ENCODE peak calls at places on chromosomes 12 and 14, in four cellular contexts. One of them, this sample, is unnamed.

GRCh38 chr12:52627395-52628110 is 9.2 kb upstream of the KRT73 start:
- DNase-seq in stimulated activated naive CD8-positive, alpha-beta T cell treated with anti-CD3 and anti-CD28 coated beads, Interleukin-15, amount 100 ng/mL, for 72 hours: no peak
- DNase-seq in LoVo: no peak
- DNase-seq in NCI-H748 treated with DMSO at 0.1 percent for 48 hours: peak
- DNase-seq in this sample: no peak

GRCh38 chr12:11795910-11796459 is 146.5 kb downstream of the ETV6 start:
- DNase-seq in stimulated activated naive CD8-positive, alpha-beta T cell treated with anti-CD3 and anti-CD28 coated beads, Interleukin-15, amount 100 ng/mL, for 72 hours: no peak
- DNase-seq in LoVo: peak
- DNase-seq in NCI-H748 treated with DMSO at 0.1 percent for 48 hours: no peak
- DNase-seq in this sample: no peak

GRCh38 chr12:46269429-46270241 is 792 bp upstream of the SLC38A1 start:
- DNase-seq in stimulated activated naive CD8-positive, alpha-beta T cell treated with anti-CD3 and anti-CD28 coated beads, Interleukin-15, amount 100 ng/mL, for 72 hours: peak
- DNase-seq in LoVo: peak
- DNase-seq in NCI-H748 treated with DMSO at 0.1 percent for 48 hours: peak
- DNase-seq in this sample: no peak

GRCh38 chr14:76115010-76115422 is 36.7 kb upstream of the GPATCH2L start:
- DNase-seq in stimulated activated naive CD8-positive, alpha-beta T cell treated with anti-CD3 and anti-CD28 coated beads, Interleukin-15, amount 100 ng/mL, for 72 hours: no peak
- DNase-seq in LoVo: no peak
- DNase-seq in NCI-H748 treated with DMSO at 0.1 percent for 48 hours: no peak
- DNase-seq in this sample: no peak

GRCh38 chr14:67487937-67488893 is at the start of gene TMEM229B:
- DNase-seq in stimulated activated naive CD8-positive, alpha-beta T cell treated with anti-CD3 and anti-CD28 coated beads, Interleukin-15, amount 100 ng/mL, for 72 hours: peak
- DNase-seq in LoVo: peak
- DNase-seq in NCI-H748 treated with DMSO at 0.1 percent for 48 hours: no peak
- DNase-seq in this sample: peak

GRCh38 chr12:21239866-21240265 is 94.9 kb downstream of the SLCO1A2 start:
- DNase-seq in stimulated activated naive CD8-positive, alpha-beta T cell treated with anti-CD3 and anti-CD28 coated beads, Interleukin-15, amount 100 ng/mL, for 72 hours: no peak
- DNase-seq in LoVo: no peak
- DNase-seq in NCI-H748 treated with DMSO at 0.1 percent for 48 hours: no peak
- DNase-seq in this sample: no peak

GRCh38 chr14:103292426-103293374 is 41.3 kb upstream of the EIF5 start:
- DNase-seq in stimulated activated naive CD8-positive, alpha-beta T cell treated with anti-CD3 and anti-CD28 coated beads, Interleukin-15, amount 100 ng/mL, for 72 hours: peak
- DNase-seq in LoVo: peak
- DNase-seq in NCI-H748 treated with DMSO at 0.1 percent for 48 hours: peak
- DNase-seq in this sample: peak

GRCh38 chr14:45766247-45766646 is 513.2 kb upstream of the MIS18BP1 start:
- DNase-seq in stimulated activated naive CD8-positive, alpha-beta T cell treated with anti-CD3 and anti-CD28 coated beads, Interleukin-15, amount 100 ng/mL, for 72 hours: no peak
- DNase-seq in LoVo: no peak
- DNase-seq in NCI-H748 treated with DMSO at 0.1 percent for 48 hours: no peak
- DNase-seq in this sample: no peak

GRCh38 chr14:79842270-79842669 is 369.0 kb downstream of the DIO2 start:
- DNase-seq in stimulated activated naive CD8-positive, alpha-beta T cell treated with anti-CD3 and anti-CD28 coated beads, Interleukin-15, amount 100 ng/mL, for 72 hours: no peak
- DNase-seq in LoVo: no peak
- DNase-seq in NCI-H748 treated with DMSO at 0.1 percent for 48 hours: no peak
- DNase-seq in this sample: no peak

GRCh38 chr12:70052931-70053497 is 190.2 kb upstream of the CNOT2 start:
- DNase-seq in stimulated activated naive CD8-positive, alpha-beta T cell treated with anti-CD3 and anti-CD28 coated beads, Interleukin-15, amount 100 ng/mL, for 72 hours: no peak
- DNase-seq in LoVo: peak
- DNase-seq in NCI-H748 treated with DMSO at 0.1 percent for 48 hours: no peak
- DNase-seq in this sample: no peak

GRCh38 chr12:93231938-93232337 is 145.8 kb upstream of the NUDT4 start:
- DNase-seq in stimulated activated naive CD8-positive, alpha-beta T cell treated with anti-CD3 and anti-CD28 coated beads, Interleukin-15, amount 100 ng/mL, for 72 hours: no peak
- DNase-seq in LoVo: no peak
- DNase-seq in NCI-H748 treated with DMSO at 0.1 percent for 48 hours: no peak
- DNase-seq in this sample: no peak

GRCh38 chr14:105364100-105364708 is 34.1 kb upstream of the TEX22 start:
- DNase-seq in stimulated activated naive CD8-positive, alpha-beta T cell treated with anti-CD3 and anti-CD28 coated beads, Interleukin-15, amount 100 ng/mL, for 72 hours: no peak
- DNase-seq in LoVo: no peak
- DNase-seq in NCI-H748 treated with DMSO at 0.1 percent for 48 hours: peak
- DNase-seq in this sample: no peak

GRCh38 chr14:75844486-75844885 is 137.3 kb downstream of the TGFB3 start:
- DNase-seq in stimulated activated naive CD8-positive, alpha-beta T cell treated with anti-CD3 and anti-CD28 coated beads, Interleukin-15, amount 100 ng/mL, for 72 hours: no peak
- DNase-seq in LoVo: no peak
- DNase-seq in NCI-H748 treated with DMSO at 0.1 percent for 48 hours: no peak
- DNase-seq in this sample: no peak

GRCh38 chr14:68651652-68652432 is 141.0 kb downstream of the ZFP36L1 start:
- DNase-seq in stimulated activated naive CD8-positive, alpha-beta T cell treated with anti-CD3 and anti-CD28 coated beads, Interleukin-15, amount 100 ng/mL, for 72 hours: no peak
- DNase-seq in LoVo: no peak
- DNase-seq in NCI-H748 treated with DMSO at 0.1 percent for 48 hours: no peak
- DNase-seq in this sample: no peak

GRCh38 chr14:44988694-44989093 is 26.7 kb downstream of the TOGARAM1 start:
- DNase-seq in stimulated activated naive CD8-positive, alpha-beta T cell treated with anti-CD3 and anti-CD28 coated beads, Interleukin-15, amount 100 ng/mL, for 72 hours: no peak
- DNase-seq in LoVo: no peak
- DNase-seq in NCI-H748 treated with DMSO at 0.1 percent for 48 hours: no peak
- DNase-seq in this sample: no peak

GRCh38 chr14:79056879-79057278 is 886.7 kb downstream of the NRXN3 start:
- DNase-seq in stimulated activated naive CD8-positive, alpha-beta T cell treated with anti-CD3 and anti-CD28 coated beads, Interleukin-15, amount 100 ng/mL, for 72 hours: no peak
- DNase-seq in LoVo: no peak
- DNase-seq in NCI-H748 treated with DMSO at 0.1 percent for 48 hours: no peak
- DNase-seq in this sample: no peak

GRCh38 chr14:48504921-48505320 is 829.5 kb upstream of the MDGA2 start:
- DNase-seq in stimulated activated naive CD8-positive, alpha-beta T cell treated with anti-CD3 and anti-CD28 coated beads, Interleukin-15, amount 100 ng/mL, for 72 hours: no peak
- DNase-seq in LoVo: no peak
- DNase-seq in NCI-H748 treated with DMSO at 0.1 percent for 48 hours: no peak
- DNase-seq in this sample: no peak

GRCh38 chr12:4664111-4664510 is 15.2 kb downstream of the NDUFA9 start:
- DNase-seq in stimulated activated naive CD8-positive, alpha-beta T cell treated with anti-CD3 and anti-CD28 coated beads, Interleukin-15, amount 100 ng/mL, for 72 hours: no peak
- DNase-seq in LoVo: peak
- DNase-seq in NCI-H748 treated with DMSO at 0.1 percent for 48 hours: no peak
- DNase-seq in this sample: no peak

GRCh38 chr14:22164616-22165015 is 424.4 kb downstream of the DAD1 start:
- DNase-seq in stimulated activated naive CD8-positive, alpha-beta T cell treated with anti-CD3 and anti-CD28 coated beads, Interleukin-15, amount 100 ng/mL, for 72 hours: no peak
- DNase-seq in LoVo: no peak
- DNase-seq in NCI-H748 treated with DMSO at 0.1 percent for 48 hours: no peak
- DNase-seq in this sample: no peak

GRCh38 chr12:50505386-50505827 is 622 bp downstream of the DIP2B start:
- DNase-seq in stimulated activated naive CD8-positive, alpha-beta T cell treated with anti-CD3 and anti-CD28 coated beads, Interleukin-15, amount 100 ng/mL, for 72 hours: no peak
- DNase-seq in LoVo: no peak
- DNase-seq in NCI-H748 treated with DMSO at 0.1 percent for 48 hours: no peak
- DNase-seq in this sample: peak

GRCh38 chr12:73726881-73727280 is 810.8 kb upstream of the ATXN7L3B start:
- DNase-seq in stimulated activated naive CD8-positive, alpha-beta T cell treated with anti-CD3 and anti-CD28 coated beads, Interleukin-15, amount 100 ng/mL, for 72 hours: no peak
- DNase-seq in LoVo: no peak
- DNase-seq in NCI-H748 treated with DMSO at 0.1 percent for 48 hours: no peak
- DNase-seq in this sample: no peak

GRCh38 chr14:104925214-104925899 is 678 bp downstream of the PLD4 start:
- DNase-seq in stimulated activated naive CD8-positive, alpha-beta T cell treated with anti-CD3 and anti-CD28 coated beads, Interleukin-15, amount 100 ng/mL, for 72 hours: no peak
- DNase-seq in LoVo: no peak
- DNase-seq in NCI-H748 treated with DMSO at 0.1 percent for 48 hours: no peak
- DNase-seq in this sample: no peak

GRCh38 chr14:62117718-62118164 is 355.5 kb downstream of the SNAPC1 start:
- DNase-seq in stimulated activated naive CD8-positive, alpha-beta T cell treated with anti-CD3 and anti-CD28 coated beads, Interleukin-15, amount 100 ng/mL, for 72 hours: no peak
- DNase-seq in LoVo: no peak
- DNase-seq in NCI-H748 treated with DMSO at 0.1 percent for 48 hours: peak
- DNase-seq in this sample: no peak

GRCh38 chr14:37787879-37788494 is 192.6 kb downstream of the TTC6 start:
- DNase-seq in stimulated activated naive CD8-positive, alpha-beta T cell treated with anti-CD3 and anti-CD28 coated beads, Interleukin-15, amount 100 ng/mL, for 72 hours: no peak
- DNase-seq in LoVo: no peak
- DNase-seq in NCI-H748 treated with DMSO at 0.1 percent for 48 hours: no peak
- DNase-seq in this sample: no peak

GRCh38 chr12:57852195-57852594 is 5.7 kb upstream of the CTDSP2 start:
- DNase-seq in stimulated activated naive CD8-positive, alpha-beta T cell treated with anti-CD3 and anti-CD28 coated beads, Interleukin-15, amount 100 ng/mL, for 72 hours: no peak
- DNase-seq in LoVo: no peak
- DNase-seq in NCI-H748 treated with DMSO at 0.1 percent for 48 hours: no peak
- DNase-seq in this sample: peak

GRCh38 chr14:52267501-52268190 is at the start of gene PTGDR:
- DNase-seq in stimulated activated naive CD8-positive, alpha-beta T cell treated with anti-CD3 and anti-CD28 coated beads, Interleukin-15, amount 100 ng/mL, for 72 hours: peak
- DNase-seq in LoVo: no peak
- DNase-seq in NCI-H748 treated with DMSO at 0.1 percent for 48 hours: no peak
- DNase-seq in this sample: no peak

GRCh38 chr14:93994919-93995682 is 2.0 kb upstream of the CCDC197 start:
- DNase-seq in stimulated activated naive CD8-positive, alpha-beta T cell treated with anti-CD3 and anti-CD28 coated beads, Interleukin-15, amount 100 ng/mL, for 72 hours: peak
- DNase-seq in LoVo: no peak
- DNase-seq in NCI-H748 treated with DMSO at 0.1 percent for 48 hours: no peak
- DNase-seq in this sample: peak

GRCh38 chr12:132259364-132259871 is 70.0 kb downstream of the GALNT9 start:
- DNase-seq in stimulated activated naive CD8-positive, alpha-beta T cell treated with anti-CD3 and anti-CD28 coated beads, Interleukin-15, amount 100 ng/mL, for 72 hours: no peak
- DNase-seq in LoVo: no peak
- DNase-seq in NCI-H748 treated with DMSO at 0.1 percent for 48 hours: no peak
- DNase-seq in this sample: no peak

GRCh38 chr14:36981832-36982528 is 190.4 kb downstream of the SLC25A21 start:
- DNase-seq in stimulated activated naive CD8-positive, alpha-beta T cell treated with anti-CD3 and anti-CD28 coated beads, Interleukin-15, amount 100 ng/mL, for 72 hours: no peak
- DNase-seq in LoVo: peak
- DNase-seq in NCI-H748 treated with DMSO at 0.1 percent for 48 hours: no peak
- DNase-seq in this sample: no peak

GRCh38 chr12:29492884-29493283 is 4.6 kb downstream of the OVCH1 start:
- DNase-seq in stimulated activated naive CD8-positive, alpha-beta T cell treated with anti-CD3 and anti-CD28 coated beads, Interleukin-15, amount 100 ng/mL, for 72 hours: no peak
- DNase-seq in LoVo: no peak
- DNase-seq in NCI-H748 treated with DMSO at 0.1 percent for 48 hours: no peak
- DNase-seq in this sample: no peak

GRCh38 chr12:12899530-12900380 is 8.4 kb downstream of the GPRC5A start:
- DNase-seq in stimulated activated naive CD8-positive, alpha-beta T cell treated with anti-CD3 and anti-CD28 coated beads, Interleukin-15, amount 100 ng/mL, for 72 hours: peak
- DNase-seq in LoVo: peak
- DNase-seq in NCI-H748 treated with DMSO at 0.1 percent for 48 hours: no peak
- DNase-seq in this sample: no peak